ENCODE peak calls at places on chromosomes 7 and 10, in eight cellular contexts. A is H1, M is GM12865, K is upper lobe of left lung, W is nephron progenitor cell, N is heart left ventricle, V is AG09319, U is WTC11. S is an unnamed sample.

GRCh38 chr10:33198610-33199009 is 135.9 kb downstream of the NRP1 start:
- DNase-seq in A (no peak), W (no peak), K (no peak), V (no peak), U (no peak), N (no peak), M (no peak), S (no peak)

GRCh38 chr7:44990520-44991023 is 9.4 kb upstream of the CCM2 start:
- DNase-seq in A (no peak), N (no peak), V (no peak), K (no peak), U (no peak), W (no peak), M (no peak), S (no peak)

GRCh38 chr7:38704041-38704547 is 72.9 kb upstream of the AMPH start:
- DNase-seq in N (no peak), A (no peak), V (no peak), K (no peak), U (no peak), M (no peak), W (no peak), S (no peak)

GRCh38 chr7:123594813-123595241 is 6.8 kb upstream of the ASB15 start:
- DNase-seq in K (no peak), A (peak), W (peak), U (peak), N (no peak), M (no peak), V (no peak), S (no peak)

GRCh38 chr10:86648706-86649426 is 5.5 kb upstream of the OPN4 start:
- DNase-seq in M (peak), K (peak), U (no peak), A (no peak), V (peak), N (peak), W (no peak), S (no peak)

GRCh38 chr10:115129752-115130151 is 36.6 kb downstream of the ATRNL1 start:
- DNase-seq in K (no peak), V (no peak), U (no peak), W (no peak), N (no peak), M (peak), A (no peak), S (no peak)

GRCh38 chr10:44032216-44032615 is 352.7 kb downstream of the CXCL12 start:
- DNase-seq in A (no peak), V (no peak), M (no peak), K (no peak), W (no peak), N (no peak), U (no peak), S (no peak)

GRCh38 chr10:1536341-1536740 is 201.0 kb downstream of the ADARB2 start:
- DNase-seq in W (no peak), N (no peak), M (no peak), V (no peak), U (no peak), K (no peak), A (no peak), S (no peak)

GRCh38 chr10:70130878-70131559 is 1.6 kb downstream of the AIFM2 start:
- DNase-seq in K (no peak), M (no peak), V (peak), N (no peak), A (no peak), W (no peak), U (no peak), S (no peak)

GRCh38 chr7:108145401-108145800 is 15.2 kb upstream of the LAMB4 start:
- DNase-seq in M (no peak), W (no peak), U (no peak), V (no peak), A (no peak), N (no peak), K (no peak), S (no peak)

GRCh38 chr7:30452278-30452930 is 26.2 kb downstream of the NOD1 start:
- DNase-seq in U (no peak), K (peak), W (no peak), N (no peak), A (no peak), M (no peak), V (no peak), S (no peak)

DNA sequence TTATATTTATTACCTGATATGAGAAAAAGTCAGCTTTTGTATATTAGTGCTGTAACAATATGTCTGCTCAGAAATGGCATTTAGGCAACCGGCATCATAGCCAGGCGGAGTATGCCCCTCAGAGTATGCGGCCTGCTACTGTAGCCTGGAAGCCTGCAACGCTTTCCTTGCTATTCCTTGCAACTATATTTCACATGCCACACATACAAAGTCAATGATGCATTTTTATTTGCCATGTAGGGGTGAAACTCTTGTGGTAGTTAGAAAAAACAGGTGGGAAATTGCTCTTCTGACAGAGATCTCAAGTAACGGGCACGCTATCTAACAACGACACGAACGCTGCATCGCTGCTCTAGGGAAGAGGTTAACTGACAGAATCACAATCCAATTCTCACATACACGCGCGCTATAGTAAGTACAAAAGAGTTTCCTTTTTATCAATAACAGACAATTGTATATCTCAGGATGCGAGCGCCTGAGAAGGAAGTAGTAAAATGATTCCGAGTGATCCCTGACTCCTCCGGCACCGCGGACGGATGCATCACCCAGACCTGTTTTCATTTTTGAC is 5.9 kb downstream of the EBF3 start:
- DNase-seq in M (no peak), N (no peak), A (no peak), U (no peak), W (no peak), V (no peak), K (no peak), S (no peak)
- TF ChIP-seq CTCF in M (no peak), N (peak), A (peak), U (no peak), W (peak), V (no peak), K (no peak), S (no peak)

DNA sequence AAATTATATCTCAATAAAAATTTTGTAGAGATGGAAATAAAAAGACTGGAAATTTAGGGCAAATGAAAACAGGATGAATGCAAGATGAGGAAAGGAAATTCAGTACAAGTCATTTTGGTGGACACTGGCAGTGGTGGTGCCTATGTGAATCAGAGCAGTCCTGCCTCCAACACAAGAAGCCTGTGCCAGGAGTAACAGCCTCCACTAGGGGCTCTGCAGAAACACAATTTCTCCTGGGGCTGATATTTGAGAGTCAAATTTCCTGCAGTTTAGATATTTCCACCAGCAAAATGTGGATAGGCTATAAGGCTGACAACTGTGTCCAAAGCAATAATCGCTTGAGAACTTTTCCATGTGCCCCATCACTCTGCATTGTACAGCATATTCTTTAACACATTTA is 4.7 kb upstream of the PLXDC2 start:
- DNase-seq in U (peak), V (no peak), K (no peak), W (no peak), N (no peak), M (no peak), A (no peak), S (no peak)
- TF ChIP-seq CTCF in U (no peak), V (peak), K (peak), W (peak), N (peak), M (peak), A (peak), S (peak)

GRCh38 chr7:128859232-128860157 is 3.2 kb upstream of the ATP6V1F start:
- DNase-seq in K (peak), V (no peak), U (no peak), M (no peak), W (no peak), N (peak), A (no peak), S (no peak)

GRCh38 chr7:128861957-128862570 is 592 bp upstream of the ATP6V1F start:
- DNase-seq in M (no peak), W (no peak), A (no peak), U (no peak), N (no peak), V (no peak), K (no peak), S (no peak)

GRCh38 chr7:128862571-128863432 is at the start of gene ATP6V1F:
- DNase-seq in V (peak), N (peak), W (peak), K (peak), M (peak), U (peak), A (peak), S (peak)

GRCh38 chr7:128858380-128859231 is 4.0 kb upstream of the ATP6V1F start:
- DNase-seq in V (no peak), A (no peak), N (peak), K (peak), U (no peak), W (no peak), M (no peak), S (no peak)

DNA sequence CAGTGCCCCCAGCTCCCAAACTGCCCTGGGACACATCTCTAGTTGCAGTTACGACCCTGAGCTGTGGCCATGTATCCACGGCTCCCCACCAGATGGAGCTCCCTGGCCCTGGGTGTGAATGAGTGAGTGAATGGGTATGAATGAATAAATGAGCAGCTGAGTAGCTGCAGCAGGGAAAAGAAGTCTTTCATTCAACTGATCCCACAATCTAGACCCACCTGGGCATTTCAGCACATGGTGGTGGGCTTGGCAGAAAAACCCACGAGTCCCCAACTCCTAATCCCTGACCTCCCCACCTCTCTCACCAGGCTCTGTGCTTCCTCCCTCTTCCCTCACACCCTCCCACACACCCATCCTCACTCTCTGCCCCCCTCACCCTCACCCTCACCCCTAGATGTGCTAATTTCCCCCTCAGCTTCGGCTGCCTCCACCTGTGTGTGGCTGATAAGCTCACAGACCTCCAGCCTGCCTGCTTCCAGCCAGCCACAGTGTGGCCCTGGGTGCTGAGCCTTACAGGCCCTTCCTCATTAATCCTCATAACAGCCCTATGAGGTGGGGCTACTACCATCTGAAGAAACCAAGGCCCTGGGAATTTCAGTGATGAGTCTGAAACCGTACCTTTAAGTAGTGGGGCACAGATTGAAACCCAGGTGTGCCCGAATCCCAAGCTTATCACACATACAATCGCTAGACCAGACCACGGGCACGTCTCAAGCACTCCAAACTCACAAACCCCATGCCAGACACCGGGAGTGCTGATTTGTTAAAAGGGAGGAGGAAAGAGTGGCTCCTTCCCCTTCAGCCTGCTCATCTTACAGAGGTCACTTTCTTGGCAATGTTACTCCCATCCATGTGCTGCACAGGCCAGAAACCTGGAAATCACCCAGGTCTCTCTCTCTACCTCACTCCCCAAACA is 2.2 kb upstream of the ATP6V1F start:
- DNase-seq in N (no peak), U (no peak), K (no peak), W (no peak), V (peak), M (no peak), A (no peak), S (no peak)
- TF ChIP-seq CTCF in N (peak), U (no peak), K (no peak), W (no peak), V (peak), M (no peak), A (no peak), S (no peak)

DNA sequence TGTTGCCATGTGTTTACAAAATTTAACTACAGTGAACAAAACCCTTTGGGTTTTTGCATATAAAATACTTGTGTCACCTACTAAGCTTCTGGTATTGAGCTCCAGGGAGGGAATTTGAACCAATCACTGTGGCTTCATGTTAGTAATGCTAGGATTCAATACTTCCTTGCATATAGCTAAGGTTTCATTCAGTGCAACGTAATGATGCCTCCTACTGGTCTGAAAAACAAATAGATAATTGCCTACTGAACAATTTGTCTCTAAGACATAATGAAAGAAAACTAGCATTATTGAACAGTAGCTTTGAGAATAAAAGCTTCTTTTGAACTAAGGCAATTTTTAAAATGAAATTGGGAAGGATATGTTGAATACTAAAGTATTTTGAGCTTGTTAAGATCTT is 244.4 kb downstream of the ZWINT start:
- DNase-seq in N (no peak), W (no peak), U (no peak), M (peak), K (no peak), A (no peak), V (no peak), S (no peak)
- TF ChIP-seq CTCF in N (no peak), W (peak), U (no peak), M (no peak), K (no peak), A (no peak), V (no peak), S (no peak)

GRCh38 chr7:83366629-83367028 is 203.9 kb upstream of the PCLO start:
- DNase-seq in N (no peak), A (no peak), W (no peak), K (no peak), V (no peak), M (no peak), U (no peak), S (no peak)
- TF ChIP-seq CTCF in N (no peak), A (no peak), W (no peak), K (no peak), V (no peak), M (no peak), U (no peak), S (peak)

DNA sequence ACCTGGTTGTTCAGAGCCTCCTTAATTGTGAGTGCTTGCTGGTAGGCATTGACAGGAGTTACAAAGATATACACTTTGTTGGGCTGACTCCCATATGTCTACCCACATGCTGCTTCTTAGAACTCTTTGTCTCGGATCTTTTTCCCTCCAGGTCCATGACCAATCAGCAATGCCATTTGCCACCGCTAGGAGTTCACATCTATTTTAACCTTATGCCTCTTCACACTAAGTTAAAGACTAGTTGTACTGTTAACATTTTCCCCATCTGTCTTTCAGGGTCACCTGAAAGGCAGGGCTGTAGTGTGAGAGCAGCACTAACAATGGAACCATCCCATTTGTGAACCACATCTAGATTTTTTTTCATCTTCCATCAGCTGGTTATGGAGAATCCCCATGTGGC is 226.7 kb upstream of the NPY start:
- DNase-seq in U (no peak), V (no peak), A (no peak), K (no peak), M (no peak), N (no peak), W (no peak), S (no peak)
- TF ChIP-seq CTCF in U (peak), V (no peak), A (no peak), K (no peak), M (peak), N (no peak), W (no peak), S (no peak)

GRCh38 chr7:105141068-105141467 is 127.1 kb downstream of the KMT2E start:
- DNase-seq in W (peak), N (no peak), M (peak), U (peak), K (no peak), A (peak), V (peak), S (no peak)
- TF ChIP-seq CTCF in W (peak), N (peak), M (no peak), U (peak), K (no peak), A (peak), V (peak), S (no peak)

DNA sequence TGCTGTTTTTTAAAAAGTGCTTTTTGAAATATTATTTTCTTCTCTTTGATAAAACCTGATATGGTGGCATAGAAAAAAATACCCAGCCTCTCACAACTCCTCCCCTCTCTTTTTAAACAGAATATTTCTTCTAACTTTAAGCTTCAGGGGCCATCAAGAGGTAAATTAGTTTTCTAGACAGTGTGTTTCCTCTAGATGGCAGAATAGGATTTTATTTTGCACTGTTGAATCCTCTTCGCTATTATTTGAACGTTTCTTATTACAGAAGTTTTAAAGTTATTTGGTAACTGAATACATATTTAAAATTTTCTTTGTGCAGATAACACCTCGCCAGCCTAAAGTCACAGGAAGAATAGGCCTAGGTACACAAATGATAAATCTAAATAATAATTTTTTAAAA is 30.3 kb downstream of the ARL5B start:
- DNase-seq in W (no peak), K (no peak), U (no peak), N (no peak), V (peak), A (no peak), M (no peak), S (no peak)
- TF ChIP-seq CTCF in W (peak), K (no peak), U (no peak), N (peak), V (peak), A (no peak), M (no peak), S (no peak)

GRCh38 chr10:51669041-51669440 is 30.4 kb downstream of the CSTF2T start:
- DNase-seq in M (no peak), V (no peak), A (no peak), U (no peak), K (no peak), W (no peak), N (no peak), S (no peak)
- TF ChIP-seq CTCF in M (no peak), V (no peak), A (no peak), U (no peak), K (no peak), W (no peak), N (no peak), S (no peak)

S was measured in mesothelial cell of epicardium.